ENCODE peak calls at places on chromosomes 4 and X, in seven cellular contexts. One of them, this sample, is unnamed.

GRCh38 chrX:54950730-54951375 is 30.2 kb downstream of the TRO start:
- DNase-seq in psoas muscle: no peak
- DNase-seq in kidney: no peak
- DNase-seq in brain microvascular endothelial cell: no peak
- DNase-seq in skeletal muscle cell: no peak
- DNase-seq in cerebellar nuclear complex: no peak
- DNase-seq in effector CD4-positive, alpha-beta T cell: no peak
- DNase-seq in this sample: no peak

GRCh38 chr4:90152024-90152423 is 24.8 kb downstream of the CCSER1 start:
- DNase-seq in psoas muscle: no peak
- DNase-seq in kidney: no peak
- DNase-seq in brain microvascular endothelial cell: no peak
- DNase-seq in skeletal muscle cell: no peak
- DNase-seq in cerebellar nuclear complex: no peak
- DNase-seq in effector CD4-positive, alpha-beta T cell: no peak
- DNase-seq in this sample: no peak

GRCh38 chr4:122542411-122543236 is 78.2 kb downstream of the IL21 start:
- DNase-seq in psoas muscle: no peak
- DNase-seq in kidney: no peak
- DNase-seq in brain microvascular endothelial cell: peak
- DNase-seq in skeletal muscle cell: peak
- DNase-seq in cerebellar nuclear complex: no peak
- DNase-seq in effector CD4-positive, alpha-beta T cell: no peak
- DNase-seq in this sample: peak

GRCh38 chr4:181162266-181163063 is 1080.7 kb upstream of the TENM3 start:
- DNase-seq in psoas muscle: no peak
- DNase-seq in kidney: no peak
- DNase-seq in brain microvascular endothelial cell: no peak
- DNase-seq in skeletal muscle cell: no peak
- DNase-seq in cerebellar nuclear complex: no peak
- DNase-seq in effector CD4-positive, alpha-beta T cell: no peak
- DNase-seq in this sample: no peak

GRCh38 chrX:45515262-45516215 is 314.9 kb upstream of the DIPK2B start:
- DNase-seq in psoas muscle: peak
- DNase-seq in kidney: peak
- DNase-seq in brain microvascular endothelial cell: peak
- DNase-seq in skeletal muscle cell: peak
- DNase-seq in cerebellar nuclear complex: no peak
- DNase-seq in effector CD4-positive, alpha-beta T cell: peak
- DNase-seq in this sample: peak

GRCh38 chr4:139628184-139629012 is 37.2 kb upstream of the MGST2 start:
- DNase-seq in psoas muscle: no peak
- DNase-seq in kidney: no peak
- DNase-seq in brain microvascular endothelial cell: no peak
- DNase-seq in skeletal muscle cell: no peak
- DNase-seq in cerebellar nuclear complex: no peak
- DNase-seq in effector CD4-positive, alpha-beta T cell: no peak
- DNase-seq in this sample: no peak

GRCh38 chrX:53421125-53421524 is 1.3 kb downstream of the SMC1A start:
- DNase-seq in psoas muscle: no peak
- DNase-seq in kidney: no peak
- DNase-seq in brain microvascular endothelial cell: no peak
- DNase-seq in skeletal muscle cell: no peak
- DNase-seq in cerebellar nuclear complex: no peak
- DNase-seq in effector CD4-positive, alpha-beta T cell: no peak
- DNase-seq in this sample: no peak

GRCh38 chrX:20197641-20198210 is 56.1 kb upstream of the EIF1AX start:
- DNase-seq in psoas muscle: no peak
- DNase-seq in kidney: no peak
- DNase-seq in brain microvascular endothelial cell: no peak
- DNase-seq in skeletal muscle cell: no peak
- DNase-seq in cerebellar nuclear complex: no peak
- DNase-seq in effector CD4-positive, alpha-beta T cell: no peak
- DNase-seq in this sample: no peak

GRCh38 chr4:185515248-185515647 is 20.1 kb downstream of the PDLIM3 start:
- DNase-seq in psoas muscle: no peak
- DNase-seq in kidney: no peak
- DNase-seq in brain microvascular endothelial cell: no peak
- DNase-seq in skeletal muscle cell: no peak
- DNase-seq in cerebellar nuclear complex: no peak
- DNase-seq in effector CD4-positive, alpha-beta T cell: no peak
- DNase-seq in this sample: no peak

GRCh38 chr4:84673475-84674230 is 90.7 kb downstream of the CDS1 start:
- DNase-seq in psoas muscle: no peak
- DNase-seq in kidney: no peak
- DNase-seq in brain microvascular endothelial cell: peak
- DNase-seq in skeletal muscle cell: peak
- DNase-seq in cerebellar nuclear complex: no peak
- DNase-seq in effector CD4-positive, alpha-beta T cell: no peak
- DNase-seq in this sample: peak

GRCh38 chrX:15242899-15243555 is 26.9 kb downstream of the ASB9 start:
- DNase-seq in psoas muscle: no peak
- DNase-seq in kidney: no peak
- DNase-seq in brain microvascular endothelial cell: peak
- DNase-seq in skeletal muscle cell: peak
- DNase-seq in cerebellar nuclear complex: no peak
- DNase-seq in effector CD4-positive, alpha-beta T cell: peak
- DNase-seq in this sample: no peak

GRCh38 chrX:130626521-130626920 is 224.7 kb downstream of the RBMX2 start:
- DNase-seq in psoas muscle: no peak
- DNase-seq in kidney: no peak
- DNase-seq in brain microvascular endothelial cell: no peak
- DNase-seq in skeletal muscle cell: peak
- DNase-seq in cerebellar nuclear complex: no peak
- DNase-seq in effector CD4-positive, alpha-beta T cell: no peak
- DNase-seq in this sample: no peak

GRCh38 chr4:150078996-150079581 is 844 bp downstream of the DCLK2 start:
- DNase-seq in psoas muscle: peak
- DNase-seq in kidney: peak
- DNase-seq in brain microvascular endothelial cell: peak
- DNase-seq in skeletal muscle cell: no peak
- DNase-seq in cerebellar nuclear complex: no peak
- DNase-seq in effector CD4-positive, alpha-beta T cell: no peak
- DNase-seq in this sample: no peak

GRCh38 chr4:87853108-87853507 is 20.3 kb downstream of the MEPE start:
- DNase-seq in psoas muscle: no peak
- DNase-seq in kidney: no peak
- DNase-seq in brain microvascular endothelial cell: peak
- DNase-seq in skeletal muscle cell: no peak
- DNase-seq in cerebellar nuclear complex: no peak
- DNase-seq in effector CD4-positive, alpha-beta T cell: no peak
- DNase-seq in this sample: no peak

GRCh38 chr4:6277935-6278800 is 8.5 kb downstream of the WFS1 start:
- DNase-seq in psoas muscle: no peak
- DNase-seq in kidney: peak
- DNase-seq in brain microvascular endothelial cell: no peak
- DNase-seq in skeletal muscle cell: no peak
- DNase-seq in cerebellar nuclear complex: no peak
- DNase-seq in effector CD4-positive, alpha-beta T cell: no peak
- DNase-seq in this sample: no peak

GRCh38 chr4:142095886-142096605 is 459.7 kb downstream of the IL15 start:
- DNase-seq in psoas muscle: no peak
- DNase-seq in kidney: no peak
- DNase-seq in brain microvascular endothelial cell: peak
- DNase-seq in skeletal muscle cell: peak
- DNase-seq in cerebellar nuclear complex: no peak
- DNase-seq in effector CD4-positive, alpha-beta T cell: no peak
- DNase-seq in this sample: peak

GRCh38 chrX:63128509-63128908 is 222.6 kb downstream of the SPIN4 start:
- DNase-seq in psoas muscle: no peak
- DNase-seq in kidney: no peak
- DNase-seq in brain microvascular endothelial cell: peak
- DNase-seq in skeletal muscle cell: no peak
- DNase-seq in cerebellar nuclear complex: no peak
- DNase-seq in effector CD4-positive, alpha-beta T cell: no peak
- DNase-seq in this sample: no peak

GRCh38 chr4:5892321-5893012 is 419 bp downstream of the CRMP1 start:
- DNase-seq in psoas muscle: no peak
- DNase-seq in kidney: no peak
- DNase-seq in brain microvascular endothelial cell: no peak
- DNase-seq in skeletal muscle cell: no peak
- DNase-seq in cerebellar nuclear complex: no peak
- DNase-seq in effector CD4-positive, alpha-beta T cell: no peak
- DNase-seq in this sample: no peak

GRCh38 chrX:107601326-107601725 is 27.0 kb upstream of the PRPS1 start:
- DNase-seq in psoas muscle: no peak
- DNase-seq in kidney: no peak
- DNase-seq in brain microvascular endothelial cell: no peak
- DNase-seq in skeletal muscle cell: no peak
- DNase-seq in cerebellar nuclear complex: no peak
- DNase-seq in effector CD4-positive, alpha-beta T cell: no peak
- DNase-seq in this sample: no peak

GRCh38 chr4:78222575-78223186 is 165.6 kb downstream of the FRAS1 start:
- DNase-seq in psoas muscle: no peak
- DNase-seq in kidney: no peak
- DNase-seq in brain microvascular endothelial cell: no peak
- DNase-seq in skeletal muscle cell: no peak
- DNase-seq in cerebellar nuclear complex: no peak
- DNase-seq in effector CD4-positive, alpha-beta T cell: no peak
- DNase-seq in this sample: no peak

GRCh38 chr4:142563682-142564291 is 282.3 kb downstream of the INPP4B start:
- DNase-seq in psoas muscle: no peak
- DNase-seq in kidney: no peak
- DNase-seq in brain microvascular endothelial cell: peak
- DNase-seq in skeletal muscle cell: peak
- DNase-seq in cerebellar nuclear complex: no peak
- DNase-seq in effector CD4-positive, alpha-beta T cell: no peak
- DNase-seq in this sample: peak

GRCh38 chrX:13120017-13120416 is 75.6 kb upstream of the FAM9C start:
- DNase-seq in psoas muscle: no peak
- DNase-seq in kidney: no peak
- DNase-seq in brain microvascular endothelial cell: peak
- DNase-seq in skeletal muscle cell: no peak
- DNase-seq in cerebellar nuclear complex: no peak
- DNase-seq in effector CD4-positive, alpha-beta T cell: no peak
- DNase-seq in this sample: peak

GRCh38 chr4:136925203-136925602 is 607.1 kb downstream of the PCDH18 start:
- DNase-seq in psoas muscle: no peak
- DNase-seq in kidney: no peak
- DNase-seq in brain microvascular endothelial cell: no peak
- DNase-seq in skeletal muscle cell: no peak
- DNase-seq in cerebellar nuclear complex: no peak
- DNase-seq in effector CD4-positive, alpha-beta T cell: no peak
- DNase-seq in this sample: no peak

GRCh38 chrX:96563663-96564062 is 121.0 kb upstream of the DIAPH2 start:
- DNase-seq in psoas muscle: no peak
- DNase-seq in kidney: no peak
- DNase-seq in brain microvascular endothelial cell: no peak
- DNase-seq in skeletal muscle cell: peak
- DNase-seq in cerebellar nuclear complex: no peak
- DNase-seq in effector CD4-positive, alpha-beta T cell: no peak
- DNase-seq in this sample: no peak

GRCh38 chr4:3352918-3353594 is 60.2 kb downstream of the RGS12 start:
- DNase-seq in psoas muscle: no peak
- DNase-seq in kidney: no peak
- DNase-seq in brain microvascular endothelial cell: no peak
- DNase-seq in skeletal muscle cell: no peak
- DNase-seq in cerebellar nuclear complex: no peak
- DNase-seq in effector CD4-positive, alpha-beta T cell: no peak
- DNase-seq in this sample: no peak

GRCh38 chr4:73608677-73609594 is 11.3 kb downstream of the RASSF6 start:
- DNase-seq in psoas muscle: no peak
- DNase-seq in kidney: no peak
- DNase-seq in brain microvascular endothelial cell: no peak
- DNase-seq in skeletal muscle cell: peak
- DNase-seq in cerebellar nuclear complex: no peak
- DNase-seq in effector CD4-positive, alpha-beta T cell: no peak
- DNase-seq in this sample: no peak

GRCh38 chrX:153974003-153974725 is 1.6 kb downstream of the TMEM187 start:
- DNase-seq in psoas muscle: no peak
- DNase-seq in kidney: peak
- DNase-seq in brain microvascular endothelial cell: no peak
- DNase-seq in skeletal muscle cell: no peak
- DNase-seq in cerebellar nuclear complex: no peak
- DNase-seq in effector CD4-positive, alpha-beta T cell: no peak
- DNase-seq in this sample: no peak

GRCh38 chr4:1540601-1541375 is 134.5 kb upstream of the NKX1-1 start:
- DNase-seq in psoas muscle: peak
- DNase-seq in kidney: peak
- DNase-seq in brain microvascular endothelial cell: no peak
- DNase-seq in skeletal muscle cell: no peak
- DNase-seq in cerebellar nuclear complex: no peak
- DNase-seq in effector CD4-positive, alpha-beta T cell: no peak
- DNase-seq in this sample: no peak

GRCh38 chr4:139560396-139561084 is 4.5 kb upstream of the SETD7 start:
- DNase-seq in psoas muscle: no peak
- DNase-seq in kidney: no peak
- DNase-seq in brain microvascular endothelial cell: no peak
- DNase-seq in skeletal muscle cell: no peak
- DNase-seq in cerebellar nuclear complex: no peak
- DNase-seq in effector CD4-positive, alpha-beta T cell: no peak
- DNase-seq in this sample: no peak